ENCODE peak calls at places on chromosomes 3 and 15, in eight cellular contexts. C is EL; L is CD8-positive, alpha-beta T cell; S is ovary; Y is cardiac fibroblast; O is T-helper 9 cell; E is activated T-cell treated with anti-CD3 and anti-CD28 coated beads for 4 hours; R is Ammon's horn. V is an unnamed sample.

GRCh38 chr15:72538931-72539330 is 64.8 kb downstream of the ARIH1 start:
- DNase-seq in C (no peak), L (no peak), S (no peak), Y (no peak), O (no peak), E (no peak), R (no peak), V (no peak)

GRCh38 chr3:27451261-27451660 is 32.9 kb downstream of the SLC4A7 start:
- DNase-seq in C (no peak), L (no peak), S (no peak), Y (no peak), O (no peak), E (no peak), R (no peak), V (no peak)

GRCh38 chr3:152688313-152688712 is 146.6 kb upstream of the P2RY1 start:
- DNase-seq in C (peak), L (no peak), S (no peak), Y (no peak), O (no peak), E (no peak), R (no peak), V (no peak)

GRCh38 chr3:52350436-52350835 is 34.3 kb downstream of the DNAH1 start:
- DNase-seq in C (no peak), L (no peak), S (no peak), Y (no peak), O (no peak), E (no peak), R (no peak), V (no peak)

GRCh38 chr3:88235102-88235501 is 85.3 kb downstream of the C3orf38 start:
- DNase-seq in C (peak), L (no peak), S (no peak), Y (no peak), O (no peak), E (no peak), R (no peak), V (peak)

GRCh38 chr15:74780983-74781672 is 752 bp upstream of the CSK start:
- DNase-seq in C (peak), L (no peak), S (no peak), Y (peak), O (no peak), E (no peak), R (no peak), V (peak)

GRCh38 chr3:25427155-25428002 is 684 bp upstream of the RARB start:
- DNase-seq in C (peak), L (no peak), S (no peak), Y (peak), O (no peak), E (no peak), R (no peak), V (no peak)

GRCh38 chr3:172449468-172450149 is 1.4 kb upstream of the GHSR start:
- DNase-seq in C (peak), L (no peak), S (peak), Y (peak), O (no peak), E (no peak), R (no peak), V (no peak)

GRCh38 chr15:77838595-77838994 is 205.9 kb upstream of the LINGO1 start:
- DNase-seq in C (no peak), L (no peak), S (no peak), Y (no peak), O (no peak), E (no peak), R (no peak), V (no peak)

GRCh38 chr3:13173186-13173585 is 100.0 kb upstream of the IQSEC1 start:
- DNase-seq in C (no peak), L (no peak), S (peak), Y (no peak), O (no peak), E (no peak), R (no peak), V (no peak)

GRCh38 chr3:191972714-191973398 is 511.9 kb downstream of the PYDC2 start:
- DNase-seq in C (no peak), L (no peak), S (no peak), Y (no peak), O (no peak), E (no peak), R (no peak), V (no peak)

GRCh38 chr15:48577495-48577894 is 68.0 kb downstream of the FBN1 start:
- DNase-seq in C (peak), L (no peak), S (no peak), Y (no peak), O (no peak), E (no peak), R (no peak), V (peak)

GRCh38 chr15:39896837-39897236 is 23.2 kb downstream of the GPR176 start:
- DNase-seq in C (peak), L (no peak), S (no peak), Y (peak), O (no peak), E (no peak), R (no peak), V (peak)